ENCODE peak calls at places on chromosomes 4 and X, in five cellular contexts. C is Peyer's patch, J is Panc1, N is fibroblast of pulmonary artery, H is progenitor cell of endocrine pancreas. M is an unnamed sample.

GRCh38 chr4:7034262-7035081 is 8.7 kb upstream of the TADA2B start:
- DNase-seq in C (no peak), J (no peak), N (peak), H (peak), M (no peak)

GRCh38 chr4:158010346-158010745 is 162.5 kb downstream of the GASK1B start:
- DNase-seq in C (no peak), J (no peak), N (peak), H (no peak), M (no peak)

GRCh38 chrX:40383360-40383759 is 197.4 kb upstream of the ATP6AP2 start:
- DNase-seq in C (no peak), J (no peak), N (no peak), H (no peak), M (no peak)

GRCh38 chrX:10833299-10834169 is 213.1 kb upstream of the MID1 start:
- DNase-seq in C (peak), J (no peak), N (no peak), H (peak), M (peak)

GRCh38 chr4:176436500-176436973 is 116.8 kb downstream of the SPCS3 start:
- DNase-seq in C (no peak), J (no peak), N (peak), H (no peak), M (no peak)

GRCh38 chr4:53651142-53651720 is 59.9 kb upstream of the LNX1 start:
- DNase-seq in C (peak), J (no peak), N (peak), H (no peak), M (peak)

GRCh38 chr4:40967550-40967949 is 217.8 kb downstream of the NSUN7 start:
- DNase-seq in C (no peak), J (no peak), N (no peak), H (no peak), M (no peak)

GRCh38 chr4:56762484-56763250 is 58.8 kb downstream of the SPINK2 start:
- DNase-seq in C (no peak), J (no peak), N (no peak), H (no peak), M (no peak)

GRCh38 chr4:158255727-158256324 is 45.5 kb downstream of the TMEM144 start:
- DNase-seq in C (no peak), J (peak), N (peak), H (no peak), M (no peak)

GRCh38 chr4:115453416-115453815 is 340.0 kb upstream of the NDST4 start:
- DNase-seq in C (no peak), J (no peak), N (no peak), H (no peak), M (no peak)

GRCh38 chr4:101328063-101328602 is 19.2 kb downstream of the PPP3CA start:
- DNase-seq in C (no peak), J (no peak), N (no peak), H (no peak), M (no peak)

GRCh38 chr4:993111-994029 is at the start of gene SLC26A1:
- DNase-seq in C (peak), J (no peak), N (no peak), H (no peak), M (peak)

GRCh38 chr4:6474053-6474568 is 1.7 kb upstream of the PPP2R2C start:
- DNase-seq in C (no peak), J (no peak), N (no peak), H (peak), M (peak)

DNA sequence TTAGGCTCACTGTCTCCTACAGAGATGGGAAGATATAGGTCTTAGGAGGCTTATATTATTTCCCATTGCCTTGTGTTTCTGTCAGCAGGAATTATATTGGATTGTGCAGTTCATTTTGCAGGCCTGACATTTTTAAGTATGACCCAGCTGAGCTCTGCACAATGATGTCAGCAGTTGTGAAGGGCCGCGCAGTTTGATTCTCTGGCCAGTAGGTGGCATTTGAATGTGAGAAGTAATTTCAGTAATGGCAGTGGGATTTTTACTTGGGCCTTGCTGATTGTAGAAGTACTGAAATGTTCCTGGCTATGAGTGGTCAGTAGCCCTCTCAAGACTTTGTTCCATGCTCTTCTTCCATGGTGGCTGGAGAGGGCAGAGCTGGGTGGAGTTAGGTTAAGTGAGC is 247.2 kb upstream of the MTMR8 start:
- DNase-seq in C (no peak), J (no peak), N (no peak), H (no peak), M (no peak)
- TF ChIP-seq CTCF in C (no peak), J (peak), N (no peak), H (no peak), M (no peak)

DNA sequence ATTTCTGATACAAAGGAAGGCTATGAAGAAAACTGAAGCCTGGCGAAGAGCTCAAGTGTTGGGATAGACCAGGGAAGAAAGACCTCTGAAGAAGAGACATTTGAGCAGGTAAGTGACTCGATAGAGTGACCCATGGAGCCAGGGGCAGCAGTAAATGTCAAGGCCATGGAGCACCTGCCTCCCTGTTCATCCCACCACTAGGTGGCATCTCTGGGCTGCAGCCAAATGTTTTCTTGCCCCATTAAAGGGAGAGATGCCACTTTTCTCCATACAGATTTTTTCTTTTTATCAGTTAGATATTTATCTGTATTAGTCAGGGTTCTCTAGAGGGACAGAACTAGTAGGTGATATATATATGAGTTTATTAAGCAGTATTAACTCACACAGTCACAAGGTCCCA is 4.9 kb upstream of the ZNF81 start:
- DNase-seq in C (peak), J (peak), N (peak), H (peak), M (peak)
- TF ChIP-seq CTCF in C (peak), J (peak), N (peak), H (peak), M (peak)

GRCh38 chr4:2761035-2761923 is 5.1 kb upstream of the TNIP2 start:
- DNase-seq in C (peak), J (no peak), N (peak), H (no peak), M (peak)
- TF ChIP-seq CTCF in C (peak), J (no peak), N (peak), H (peak), M (no peak)

DNA sequence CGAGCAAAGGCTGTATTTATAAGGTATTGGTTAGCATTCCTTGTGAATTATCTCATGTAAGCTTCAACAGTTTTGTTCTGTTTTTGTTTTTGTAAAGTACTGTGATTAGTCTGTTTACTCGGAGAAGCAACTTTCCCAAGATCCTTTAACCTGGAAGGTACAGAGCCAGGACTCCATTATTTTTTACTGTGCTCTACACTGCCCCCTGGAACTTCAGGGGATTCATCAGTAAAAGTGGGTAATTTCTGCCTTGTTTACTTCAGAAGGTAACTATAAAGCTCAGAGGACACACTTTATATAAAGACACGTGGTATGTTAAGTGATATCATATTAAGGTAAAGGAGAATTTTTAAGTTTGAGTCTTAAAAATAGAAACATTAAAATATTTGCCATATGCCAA is 124.9 kb downstream of the IQCM start:
- DNase-seq in C (no peak), J (no peak), N (no peak), H (no peak), M (no peak)
- TF ChIP-seq CTCF in C (no peak), J (peak), N (peak), H (peak), M (no peak)

DNA sequence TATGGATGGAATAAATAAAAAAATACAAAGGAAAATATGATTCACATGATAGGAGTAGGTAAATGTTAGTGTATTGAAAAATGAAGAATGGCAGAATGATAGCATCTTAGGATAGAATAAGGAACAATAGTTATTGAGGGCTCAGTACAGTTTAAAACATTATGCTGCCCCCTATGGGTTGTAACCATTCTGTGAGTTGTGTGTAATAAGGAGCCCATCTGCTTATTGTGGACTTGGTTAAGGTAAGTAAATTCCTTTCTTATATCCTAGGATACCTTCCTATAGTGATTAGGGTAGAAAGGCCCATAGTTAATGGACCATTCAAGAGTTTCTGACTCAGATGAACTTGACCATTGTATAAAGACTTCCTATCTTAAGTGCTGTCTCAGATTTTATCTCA is 195.8 kb downstream of the PDHA2 start:
- DNase-seq in C (no peak), J (no peak), N (peak), H (no peak), M (no peak)
- TF ChIP-seq CTCF in C (no peak), J (no peak), N (peak), H (peak), M (peak)

GRCh38 chr4:19002170-19002569 is 980.6 kb upstream of the LCORL start:
- DNase-seq in C (no peak), J (no peak), N (no peak), H (no peak), M (no peak)
- TF ChIP-seq CTCF in C (no peak), J (no peak), N (no peak), H (no peak), M (no peak)

GRCh38 chr4:108172231-108172779 is 3.6 kb upstream of the LEF1 start:
- DNase-seq in C (peak), J (no peak), N (no peak), H (peak), M (no peak)
- TF ChIP-seq CTCF in C (peak), J (peak), N (no peak), H (peak), M (no peak)

DNA sequence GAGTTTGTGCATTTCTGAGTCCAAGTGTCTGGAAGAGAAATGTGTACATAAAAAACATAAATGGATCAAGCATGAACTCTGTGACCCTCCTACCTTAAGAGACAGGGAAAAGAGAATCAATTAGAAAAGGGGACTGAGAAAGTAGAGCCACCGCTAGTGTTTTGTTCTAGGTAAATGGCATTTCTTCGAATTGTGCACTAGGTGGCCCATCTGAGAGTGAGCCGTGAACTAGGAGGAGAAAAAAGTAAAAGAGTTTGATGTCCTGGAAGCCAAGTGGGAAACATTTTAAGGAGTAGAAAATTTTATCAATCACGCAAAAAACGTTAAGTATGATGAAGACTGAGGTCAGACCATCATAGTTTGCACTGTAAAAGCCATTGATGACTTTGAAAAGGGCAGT is 55.1 kb downstream of the NAF1 start:
- DNase-seq in C (no peak), J (no peak), N (peak), H (no peak), M (no peak)
- TF ChIP-seq CTCF in C (no peak), J (peak), N (peak), H (peak), M (peak)

M was measured in colonic mucosa.